ENCODE peak calls at places on chromosomes 4 and X, in five cellular contexts. R, U, S, M and A are unnamed samples. For H3K27me3 and H3K36me3, the result is how much of the 10 kb centered on the place peaks cover.

GRCh38 chr4:24403263-24403662 is 181.1 kb downstream of the DHX15 start:
- DNase-seq in S (no peak), M (no peak), U (no peak), R (no peak), A (no peak)

GRCh38 chr4:151324449-151325319 is 721 bp downstream of the SH3D19 start:
- DNase-seq in S (peak), R (peak), U (peak), M (no peak), A (peak)

GRCh38 chrX:10769696-10770619 is 149.6 kb upstream of the MID1 start:
- DNase-seq in R (no peak), S (no peak), M (no peak), U (peak), A (peak)

GRCh38 chr4:41814565-41814964 is 66.0 kb upstream of the PHOX2B start:
- DNase-seq in R (no peak), M (no peak), S (peak), U (peak), A (peak)

GRCh38 chrX:133544778-133545177 is 129.5 kb upstream of the GPC4 start:
- DNase-seq in R (no peak), S (no peak), M (no peak), U (no peak), A (no peak)

GRCh38 chr4:38930199-38930598 is 62.6 kb downstream of the FAM114A1 start:
- DNase-seq in U (peak), S (no peak), M (no peak), R (no peak), A (peak)

GRCh38 chrX:35285289-35285962 is 342.8 kb downstream of the FAM47B start:
- DNase-seq in R (no peak), M (no peak), U (no peak), S (no peak), A (no peak)

GRCh38 chr4:95428216-95429085 is 120.3 kb downstream of the UNC5C start:
- DNase-seq in U (no peak), S (no peak), M (no peak), R (no peak), A (no peak)

GRCh38 chr4:128858875-128859696 is 49.6 kb downstream of the JADE1 start:
- DNase-seq in U (no peak), R (no peak), S (no peak), M (no peak), A (no peak)

GRCh38 chr4:150130953-150131352 is 52.7 kb downstream of the DCLK2 start:
- DNase-seq in U (no peak), M (no peak), S (no peak), R (no peak), A (no peak)

GRCh38 chr4:26144526-26145167 is 176.2 kb upstream of the RBPJ start:
- DNase-seq in R (no peak), M (no peak), S (no peak), U (no peak), A (no peak)

GRCh38 chrX:132718411-132718810 is 229.6 kb upstream of the MBNL3 start:
- DNase-seq in M (no peak), S (no peak), U (no peak), R (no peak), A (no peak)

GRCh38 chrX:111719426-111720210 is 38.6 kb downstream of the ALG13 start:
- DNase-seq in M (no peak), R (no peak), S (no peak), U (peak), A (no peak)

GRCh38 chr4:142021181-142021580 is 384.8 kb downstream of the IL15 start:
- DNase-seq in M (no peak), S (no peak), U (no peak), R (no peak), A (no peak)

GRCh38 chr4:3652586-3652985 is 113.6 kb upstream of the ADRA2C start:
- DNase-seq in S (no peak), U (no peak), R (no peak), M (no peak), A (no peak)

GRCh38 chr4:66562276-66562806 is 892.1 kb upstream of the EPHA5 start:
- DNase-seq in R (no peak), M (no peak), S (no peak), U (no peak), A (no peak)

GRCh38 chrX:99857455-99857854 is 552.6 kb downstream of the PCDH19 start:
- DNase-seq in S (no peak), R (no peak), M (no peak), U (no peak), A (peak)

GRCh38 chr4:40838742-40839141 is 89.0 kb downstream of the NSUN7 start:
- DNase-seq in S (no peak), M (no peak), U (no peak), R (no peak), A (no peak)

GRCh38 chr4:67030636-67031035 is 514.7 kb downstream of the CENPC start:
- DNase-seq in M (no peak), U (no peak), S (no peak), R (no peak), A (no peak)

GRCh38 chr4:132982151-132982550 is 166.9 kb upstream of the PCDH10 start:
- DNase-seq in U (no peak), R (no peak), S (no peak), M (no peak), A (peak)

GRCh38 chrX:55488559-55489314 is 911 bp downstream of the USP51 start:
- DNase-seq in M (peak), R (peak), S (no peak), U (peak), A (peak)

GRCh38 chr4:67810011-67810410 is 55.8 kb upstream of the GNRHR start:
- DNase-seq in U (no peak), M (no peak), R (no peak), S (no peak), A (no peak)

GRCh38 chrX:133630362-133630761 is 215.1 kb upstream of the GPC4 start:
- DNase-seq in S (no peak), U (no peak), M (no peak), R (no peak), A (no peak)

DNA sequence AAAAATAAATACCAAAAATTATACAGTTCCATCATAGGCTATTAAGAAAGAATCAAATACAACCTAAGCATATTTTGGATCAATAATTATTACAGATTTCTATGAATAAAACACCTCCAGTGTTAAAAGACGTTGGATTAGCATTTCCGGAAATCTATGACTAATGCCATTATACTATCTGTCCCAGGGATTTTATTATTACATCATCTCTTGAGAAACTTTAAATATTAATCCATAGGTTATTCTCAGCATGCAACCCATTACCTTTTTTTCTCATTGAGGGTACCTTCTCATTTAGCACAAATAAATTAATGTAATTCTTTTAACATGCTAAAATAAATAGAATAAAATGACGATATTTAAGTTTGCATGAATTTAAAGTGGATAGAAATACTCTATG is 44.6 kb downstream of the CXorf58 start:
- DNase-seq in M (no peak), U (no peak), S (no peak), R (no peak), A (no peak)
- H3K4me3 ChIP-seq in M (no peak), U (no peak), S (no peak), R (no peak), A (no peak)

GRCh38 chr4:8867624-8868320 is 3.9 kb downstream of the HMX1 start:
- DNase-seq in R (no peak), U (no peak), M (no peak), S (no peak), A (peak)
- H3K27me3 ChIP-seq in R (under half), U (half or more), M (under half), S (under half), A (half or more)

GRCh38 chr4:1900624-1901023 is 29.4 kb downstream of the NSD2 start:
- DNase-seq in S (no peak), M (no peak), R (no peak), U (no peak), A (no peak)
- H3K36me3 ChIP-seq in S (under half), M (half or more), R (under half), U (under half), A (under half)

DNA sequence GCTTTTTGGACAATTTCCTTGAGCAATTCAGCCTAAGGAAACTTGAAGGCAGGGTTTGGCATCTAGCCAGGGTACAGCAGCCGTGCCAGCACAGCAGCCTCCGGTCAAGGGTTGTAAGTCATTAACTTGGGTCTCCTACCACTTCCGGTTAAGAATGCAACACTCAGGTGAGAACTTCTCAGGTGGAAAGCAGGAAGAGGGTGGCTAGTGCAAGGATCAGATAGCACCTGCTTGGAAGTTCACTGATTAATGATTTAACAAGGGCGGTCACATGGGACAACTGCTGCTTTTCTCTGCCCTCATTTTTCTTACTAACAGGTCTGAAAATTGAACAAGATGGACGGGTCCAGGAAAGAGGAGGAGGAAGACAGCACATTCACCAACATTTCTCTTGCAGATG is 30.1 kb upstream of the SCOC start:
- DNase-seq in R (no peak), S (peak), U (peak), M (no peak), A (no peak)
- H3K4me3 ChIP-seq in R (no peak), S (no peak), U (no peak), M (no peak), A (no peak)